ENCODE peak calls at places on chromosomes 4 and X, in four cellular contexts. R is GM12892, P is SK-N-SH, Q is H1. Z is an unnamed sample.

GRCh38 chr4:105495667-105496066 is 21.8 kb upstream of the PPA2 start:
- DNase-seq in R (no peak), Q (no peak), P (no peak), Z (no peak)

GRCh38 chr4:10673817-10674369 is 10.7 kb downstream of the CLNK start:
- DNase-seq in R (no peak), Q (no peak), P (no peak), Z (no peak)

GRCh38 chr4:145938618-145939177 is at the start of gene ZNF827:
- DNase-seq in R (no peak), P (peak), Q (no peak), Z (no peak)

GRCh38 chrX:153648358-153649177 is 1.6 kb downstream of the DUSP9 start:
- DNase-seq in Q (no peak), P (peak), R (peak), Z (no peak)

GRCh38 chrX:151753313-151754041 is 18.9 kb downstream of the CNGA2 start:
- DNase-seq in Q (no peak), R (peak), P (peak), Z (peak)

GRCh38 chr4:56840559-56840958 is 19.1 kb upstream of the SPINK2 start:
- DNase-seq in Q (no peak), P (no peak), R (no peak), Z (no peak)

GRCh38 chrX:142505839-142506238 is 300.7 kb upstream of the MAGEC2 start:
- DNase-seq in Q (no peak), R (no peak), P (no peak), Z (no peak)

GRCh38 chr4:78155616-78156105 is 98.5 kb downstream of the FRAS1 start:
- DNase-seq in P (no peak), Q (no peak), R (no peak), Z (no peak)

GRCh38 chr4:115671581-115671980 is 558.2 kb upstream of the NDST4 start:
- DNase-seq in Q (no peak), R (no peak), P (no peak), Z (no peak)

GRCh38 chr4:762211-763190 is 56.9 kb downstream of the PCGF3 start:
- DNase-seq in Q (no peak), R (no peak), P (peak), Z (no peak)

GRCh38 chrX:107701493-107702121 is 73.3 kb downstream of the PRPS1 start:
- DNase-seq in Q (no peak), P (no peak), R (no peak), Z (no peak)

GRCh38 chrX:31670245-31670644 is 598.4 kb upstream of the FTHL17 start:
- DNase-seq in R (no peak), Q (no peak), P (no peak), Z (no peak)

GRCh38 chr4:72842323-72842722 is 227.2 kb downstream of the COX18 start:
- DNase-seq in R (no peak), Q (no peak), P (no peak), Z (no peak)
- TF ChIP-seq TAF1 in R (no peak), Q (no peak), P (no peak), Z (no peak)

GRCh38 chr4:183264614-183265013 is 55.5 kb downstream of the CLDN22 start:
- DNase-seq in Q (no peak), P (no peak), R (no peak), Z (no peak)
- TF ChIP-seq TAF1 in Q (no peak), P (no peak), R (no peak), Z (no peak)

DNA sequence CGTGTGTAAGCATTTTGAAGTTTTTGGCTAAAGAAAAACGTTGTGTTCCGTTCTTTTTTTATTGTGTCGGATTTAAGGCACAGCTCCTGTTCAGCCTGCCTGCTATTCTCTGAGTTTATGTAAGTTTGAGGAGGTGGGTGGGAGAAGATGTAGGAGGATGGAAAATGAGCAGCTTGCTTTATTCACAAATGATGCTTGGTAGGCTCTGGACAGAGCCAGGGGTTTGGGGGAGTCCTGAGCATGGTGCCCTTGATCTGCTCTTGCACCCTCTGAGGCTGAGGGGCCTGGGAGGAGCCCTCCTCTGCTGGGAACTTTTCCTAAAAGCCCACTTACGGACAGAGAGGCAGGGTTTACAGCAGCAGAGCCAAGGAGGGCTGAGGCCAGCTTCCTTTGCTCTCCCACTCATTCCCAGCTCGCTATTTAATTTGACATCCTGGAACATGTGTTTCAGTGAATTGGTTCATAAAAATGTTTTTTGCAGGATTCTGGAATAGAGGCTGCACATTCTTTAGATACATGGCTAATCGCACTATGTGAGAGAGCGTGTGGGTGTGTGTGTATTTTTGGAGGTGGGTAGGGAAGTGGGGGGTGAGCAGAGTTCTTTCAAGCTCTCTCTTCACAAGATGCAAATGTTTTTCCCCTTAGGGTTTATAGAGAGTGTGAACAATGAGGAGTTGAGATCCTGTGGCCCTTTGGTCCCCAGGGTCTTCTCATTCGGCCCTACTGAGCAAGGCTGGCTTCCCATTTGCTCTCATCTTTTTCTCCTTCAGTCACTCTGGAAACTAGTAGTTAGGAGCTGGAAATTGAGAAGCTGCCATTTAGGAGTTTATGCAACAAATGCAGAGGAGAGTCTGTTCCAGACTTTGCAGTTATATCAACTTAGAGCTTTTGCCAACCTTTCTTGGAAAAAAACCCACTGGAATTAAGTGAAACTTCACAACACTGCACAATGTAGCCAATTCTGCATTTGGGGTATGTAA is 32.1 kb downstream of the TMEM131L start:
- DNase-seq in Q (no peak), P (no peak), R (no peak), Z (no peak)
- TF ChIP-seq TAF1 in Q (no peak), P (no peak), R (no peak), Z (no peak)

DNA sequence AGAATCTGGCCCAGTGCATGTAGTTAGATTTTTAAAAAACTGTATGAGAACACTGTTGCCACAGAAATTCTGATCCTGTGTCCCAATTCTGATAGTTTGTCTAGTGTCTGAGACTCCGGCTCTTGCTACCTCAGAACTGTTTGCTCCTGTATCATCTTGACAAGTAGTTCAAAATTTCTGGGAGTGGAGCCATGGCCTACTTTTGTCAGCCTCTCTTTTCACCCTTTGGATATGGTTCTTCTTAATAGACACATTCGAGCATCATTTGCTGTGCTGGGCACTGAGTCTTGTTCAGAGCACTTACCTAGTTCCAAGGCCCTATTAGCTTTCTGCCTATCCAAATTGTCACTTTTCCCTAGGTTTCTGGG is 46.9 kb downstream of the ATP10D start:
- DNase-seq in P (no peak), R (no peak), Q (no peak), Z (no peak)
- TF ChIP-seq TAF1 in P (no peak), R (no peak), Q (no peak), Z (no peak)

GRCh38 chr4:76982638-76983579 is 33.4 kb downstream of the SEPTIN11 start:
- DNase-seq in Q (no peak), P (no peak), R (no peak), Z (no peak)

GRCh38 chr4:76977731-76978350 is 28.3 kb downstream of the SEPTIN11 start:
- DNase-seq in P (no peak), R (no peak), Q (no peak), Z (no peak)

GRCh38 chr4:76979236-76979635 is 29.7 kb downstream of the SEPTIN11 start:
- DNase-seq in R (no peak), P (no peak), Q (no peak), Z (no peak)

GRCh38 chr4:76981649-76982048 is 32.1 kb downstream of the SEPTIN11 start:
- DNase-seq in Q (no peak), R (no peak), P (no peak), Z (no peak)

DNA sequence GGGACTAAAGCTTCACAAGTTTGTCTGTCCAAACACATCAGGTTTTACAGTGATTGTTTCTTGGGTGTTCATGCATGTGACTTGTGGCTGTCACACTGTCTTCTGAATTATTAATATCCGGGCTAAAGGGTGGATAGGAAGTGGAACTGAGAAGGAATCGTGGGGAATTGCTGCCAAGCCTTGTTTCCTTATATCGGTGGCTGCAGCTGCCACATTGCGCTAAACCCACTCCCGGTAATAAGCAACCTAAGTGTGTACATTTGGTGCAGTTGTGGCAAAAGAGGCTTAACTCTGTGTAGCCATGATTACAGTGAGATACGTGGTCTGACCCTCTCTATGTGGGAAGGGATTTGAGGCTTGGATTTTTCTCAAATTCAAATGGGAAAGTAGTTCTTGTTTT is 30.7 kb downstream of the SEPTIN11 start:
- DNase-seq in Q (no peak), P (no peak), R (no peak), Z (no peak)
- TF ChIP-seq TAF1 in Q (no peak), P (no peak), R (no peak), Z (no peak)